ENCODE peak calls at places on chromosomes 6 and 20, in four cellular contexts. Z is suprapubic skin, J is HCT116, I is PC-9. Q is an unnamed sample.
A peak's percentile ranks its signal among the peaks of the same experiment; 100 is the strongest.

GRCh38 chr6:131669891-131670290 is 31.3 kb downstream of the OR2A4 start:
- DNase-seq in Z (no peak), J (no peak), I (no peak), Q (no peak)

GRCh38 chr6:4017058-4017457 is 61.9 kb downstream of the FAM217A start:
- DNase-seq in Z (no peak), J (no peak), I (no peak), Q (no peak)

GRCh38 chr20:64119301-64119680 is 11.9 kb upstream of the NPBWR2 start:
- DNase-seq in Z (peak; percentile 36), J (no peak), I (no peak), Q (no peak)

GRCh38 chr20:21981607-21982344 is 276.3 kb downstream of the PAX1 start:
- DNase-seq in Z (no peak), J (no peak), I (no peak), Q (no peak)

GRCh38 chr6:11229267-11230043 is 3.0 kb downstream of the NEDD9 start:
- DNase-seq in Z (no peak), J (no peak), I (peak; percentile 65), Q (no peak)

GRCh38 chr20:64000906-64001305 is 20.0 kb downstream of the PRPF6 start:
- DNase-seq in Z (no peak), J (no peak), I (no peak), Q (no peak)

GRCh38 chr6:140957334-140957733 is 1175.4 kb upstream of the GJE1 start:
- DNase-seq in Z (no peak), J (no peak), I (no peak), Q (no peak)

GRCh38 chr20:25341716-25342680 is 48.6 kb downstream of the ABHD12 start:
- DNase-seq in Z (no peak), J (no peak), I (no peak), Q (no peak)

GRCh38 chr6:45445749-45446454 is 68.2 kb upstream of the SUPT3H start:
- DNase-seq in Z (peak; percentile 70), J (peak; percentile 94), I (peak; percentile 79), Q (no peak)

GRCh38 chr6:42112351-42112750 is 30.1 kb downstream of the C6orf132 start:
- DNase-seq in Z (no peak), J (no peak), I (no peak), Q (no peak)

GRCh38 chr6:153849072-153849759 is 189.8 kb upstream of the OPRM1 start:
- DNase-seq in Z (no peak), J (no peak), I (no peak), Q (no peak)

GRCh38 chr6:1271071-1271763 is 40.7 kb upstream of the FOXQ1 start:
- DNase-seq in Z (no peak), J (no peak), I (no peak), Q (no peak)

GRCh38 chr20:61932199-61932592 is 133.5 kb downstream of the TAF4 start:
- DNase-seq in Z (peak; percentile 24), J (no peak), I (no peak), Q (no peak)

GRCh38 chr20:62818592-62819493 is 2.0 kb downstream of the COL9A3 start:
- DNase-seq in Z (no peak), J (no peak), I (peak; percentile 76), Q (no peak)

GRCh38 chr6:90068264-90068663 is 174.0 kb downstream of the GJA10 start:
- DNase-seq in Z (no peak), J (peak; percentile 53), I (no peak), Q (no peak)

GRCh38 chr20:54479138-54479906 is 3.9 kb downstream of the DOK5 start:
- DNase-seq in Z (no peak), J (peak; percentile 4), I (no peak), Q (no peak)

GRCh38 chr6:100346828-100347227 is 117.9 kb downstream of the SIM1 start:
- DNase-seq in Z (no peak), J (no peak), I (no peak), Q (no peak)

GRCh38 chr6:12483712-12484111 is 193.6 kb downstream of the EDN1 start:
- DNase-seq in Z (no peak), J (peak; percentile 77), I (peak; percentile 70), Q (no peak)

GRCh38 chr6:162198925-162199324 is 528.6 kb downstream of the PRKN start:
- DNase-seq in Z (no peak), J (no peak), I (no peak), Q (no peak)
- TF ChIP-seq CTCF in Z (no peak), J (peak; percentile 40), I (no peak), Q (no peak)

DNA sequence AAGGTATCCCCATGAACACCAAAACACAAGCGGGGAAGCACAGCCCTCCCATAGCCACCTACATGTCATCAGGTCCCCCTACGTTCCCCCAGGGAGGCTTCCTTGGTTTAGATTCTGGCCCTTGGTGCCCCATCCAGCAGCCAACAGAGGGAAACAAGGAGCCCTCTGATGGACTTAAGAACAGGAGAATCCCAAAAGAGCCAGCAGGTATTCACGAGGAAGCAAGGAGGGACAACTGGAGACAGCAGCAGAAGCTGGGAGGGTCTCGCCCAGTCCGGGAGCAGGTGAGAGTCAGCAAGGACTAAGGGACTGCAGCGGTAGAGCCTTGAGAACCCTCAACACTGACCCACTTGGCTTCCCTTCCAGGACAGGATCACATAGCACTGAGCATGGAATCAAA is 58.4 kb upstream of the TOP1 start:
- DNase-seq in Z (no peak), J (no peak), I (no peak), Q (no peak)
- TF ChIP-seq CTCF in Z (no peak), J (peak; percentile 9), I (no peak), Q (no peak)

DNA sequence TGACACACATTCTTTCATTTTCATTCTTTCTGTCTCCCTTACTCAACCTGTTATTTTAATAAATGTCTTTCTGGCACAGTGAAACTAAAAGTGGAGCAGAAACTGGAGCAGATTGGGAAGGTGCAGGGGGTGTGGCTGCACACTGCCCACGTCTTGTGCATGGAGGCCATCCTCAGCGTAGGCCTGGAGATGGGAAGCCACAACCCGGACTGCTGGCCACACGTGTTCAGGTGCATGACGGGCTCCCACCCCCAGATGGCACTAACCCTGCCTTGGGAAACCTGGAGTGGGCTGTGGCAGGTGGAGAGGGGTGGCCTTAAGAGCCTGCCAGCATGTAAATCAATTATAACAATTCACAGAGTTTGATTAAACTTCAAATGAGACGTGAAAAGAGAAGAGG is 71.4 kb upstream of the PBOV1 start:
- DNase-seq in Z (no peak), J (no peak), I (peak; percentile 2), Q (no peak)
- TF ChIP-seq CTCF in Z (no peak), J (peak; percentile 55), I (peak; percentile 32), Q (no peak)

GRCh38 chr20:58691773-58692578 is 624 bp upstream of the NPEPL1 start:
- DNase-seq in Z (peak; percentile 85), J (no peak), I (no peak), Q (no peak)

GRCh38 chr20:58693226-58694006 is 816 bp downstream of the NPEPL1 start:
- DNase-seq in Z (no peak), J (no peak), I (peak; percentile 19), Q (no peak)

GRCh38 chr20:58694241-58695083 is 1.9 kb downstream of the NPEPL1 start:
- DNase-seq in Z (no peak), J (no peak), I (no peak), Q (no peak)

GRCh38 chr20:58691405-58691772 is 1.2 kb upstream of the NPEPL1 start:
- DNase-seq in Z (no peak), J (no peak), I (no peak), Q (no peak)

DNA sequence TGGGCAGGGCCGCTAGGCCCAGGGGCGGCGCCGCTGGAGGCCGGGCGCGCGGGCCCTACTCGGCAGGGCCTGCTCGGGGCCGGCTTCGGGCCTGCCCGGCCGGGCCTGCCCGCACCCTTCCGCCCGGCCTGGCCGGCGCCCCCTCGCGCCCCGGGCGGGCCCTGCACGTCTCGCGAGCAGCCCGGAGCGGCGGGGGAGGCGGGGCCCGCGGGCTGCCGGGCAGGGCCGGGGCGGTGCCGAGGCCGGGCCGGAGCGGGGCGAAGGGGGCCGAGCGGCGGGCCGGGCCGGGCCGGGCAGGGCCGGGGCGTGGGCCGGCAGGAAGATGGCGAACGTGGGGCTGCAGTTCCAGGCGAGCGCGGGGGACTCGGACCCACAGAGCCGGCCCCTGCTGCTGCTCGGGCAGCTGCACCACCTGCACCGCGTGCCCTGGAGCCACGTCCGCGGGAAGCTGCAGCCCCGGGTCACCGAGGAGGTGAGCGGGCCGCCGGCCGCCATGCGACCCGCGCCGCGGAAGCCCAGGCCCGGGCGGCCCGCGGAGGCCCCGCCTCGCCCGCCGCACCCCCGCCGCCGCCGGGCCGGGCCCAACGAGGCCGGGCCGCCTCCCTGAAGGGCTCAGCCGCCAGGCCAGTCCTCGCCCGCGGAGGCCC is at the start of gene NPEPL1:
- DNase-seq in Z (no peak), J (peak; percentile 28), I (peak; percentile 70), Q (no peak)
- TF ChIP-seq CTCF in Z (no peak), J (no peak), I (no peak), Q (no peak)

GRCh38 chr20:1818895-1819294 is 76.3 kb upstream of the SIRPA start:
- DNase-seq in Z (no peak), J (no peak), I (no peak), Q (no peak)
- TF ChIP-seq CTCF in Z (no peak), J (no peak), I (no peak), Q (no peak)

Q was measured in omental fat pad.